ENCODE peak calls at places on chromosomes 13 and 19, in eight cellular contexts. G is cardiac muscle cell, R is AG09309, B is nephron progenitor cell, F is lung, N is ovary, Z is heart right ventricle, P is BE2C. J is an unnamed sample.

GRCh38 chr13:102191951-102192461 is 209.8 kb downstream of the FGF14 start:
- DNase-seq in G (peak; percentile 10), R (no peak), B (no peak), F (no peak), N (no peak), Z (no peak), P (peak; percentile 26), J (no peak)

GRCh38 chr13:96238861-96239260 is 149.0 kb downstream of the HS6ST3 start:
- DNase-seq in G (no peak), R (no peak), B (no peak), F (no peak), N (no peak), Z (no peak), P (no peak), J (no peak)

GRCh38 chr13:113641426-113641825 is 16.6 kb downstream of the ATP4B start:
- DNase-seq in G (no peak), R (no peak), B (no peak), F (no peak), N (no peak), Z (no peak), P (peak; percentile 1), J (no peak)

GRCh38 chr19:55383789-55384575 is at the start of gene TMEM238:
- DNase-seq in G (peak; percentile 75), R (no peak), B (peak; percentile 72), F (peak; percentile 56), N (peak; percentile 59), Z (peak; percentile 39), P (peak; percentile 79), J (peak; percentile 80)

GRCh38 chr13:76677047-76677446 is 209.2 kb downstream of the KCTD12 start:
- DNase-seq in G (peak; percentile 85), R (no peak), B (no peak), F (no peak), N (peak; percentile 33), Z (peak; percentile 75), P (no peak), J (peak; percentile 64)

GRCh38 chr19:34182125-34182524 is 9.8 kb downstream of the LSM14A start:
- DNase-seq in G (no peak), R (no peak), B (no peak), F (no peak), N (no peak), Z (no peak), P (no peak), J (no peak)

GRCh38 chr19:39138221-39139211 is 12.9 kb downstream of the PAK4 start:
- DNase-seq in G (no peak), R (no peak), B (no peak), F (no peak), N (no peak), Z (no peak), P (no peak), J (no peak)

GRCh38 chr19:55640577-55641375 is at the start of gene ZNF580:
- DNase-seq in G (peak; percentile 93), R (no peak), B (peak; percentile 75), F (peak; percentile 63), N (peak; percentile 74), Z (peak; percentile 58), P (peak; percentile 76), J (peak; percentile 86)

DNA sequence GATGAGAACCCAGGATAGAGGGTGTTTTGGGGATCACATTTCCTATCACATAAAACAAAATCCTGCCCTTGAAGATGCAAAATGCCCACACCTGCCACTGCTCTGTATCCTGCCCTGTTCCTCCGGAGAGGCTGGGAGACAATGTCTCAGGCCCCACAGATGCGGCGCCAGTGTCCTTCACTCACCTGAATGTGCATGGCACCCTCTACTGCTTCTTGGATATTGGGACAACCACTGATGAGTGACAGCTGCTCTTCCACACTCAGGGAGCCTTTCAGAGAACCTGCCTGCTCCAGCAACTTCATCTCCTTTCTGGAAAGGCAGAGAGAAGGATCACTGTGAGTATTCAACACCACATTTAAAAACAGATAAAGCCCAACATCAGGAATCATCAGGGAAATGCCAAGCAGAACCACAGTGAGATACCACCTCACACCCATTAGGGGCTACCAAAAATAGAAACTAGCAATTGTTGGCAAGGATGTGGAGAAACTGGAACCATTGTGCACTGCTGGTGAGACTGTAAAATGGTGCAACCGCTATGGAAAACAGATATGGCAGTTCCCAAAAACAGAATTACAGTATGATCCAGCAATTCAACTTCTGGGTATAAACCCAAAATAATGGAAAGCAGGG is 36.4 kb downstream of the CRYL1 start:
- DNase-seq in G (no peak), R (no peak), B (no peak), F (no peak), N (no peak), Z (no peak), P (no peak), J (no peak)
- TF ChIP-seq CTCF in G (no peak), R (peak; percentile 69), B (no peak), F (peak; percentile 39), N (no peak), Z (peak; percentile 58), P (peak; percentile 7), J (peak; percentile 41)

GRCh38 chr19:35977446-35978222 is 17.4 kb upstream of the SDHAF1 start:
- DNase-seq in G (no peak), R (no peak), B (no peak), F (no peak), N (no peak), Z (no peak), P (peak; percentile 75), J (no peak)
- TF ChIP-seq CTCF in G (peak; percentile 6), R (no peak), B (peak; percentile 23), F (no peak), N (no peak), Z (peak; percentile 13), P (peak; percentile 58), J (no peak)

GRCh38 chr13:99436013-99436412 is 65.3 kb upstream of the TM9SF2 start:
- DNase-seq in G (no peak), R (no peak), B (no peak), F (no peak), N (no peak), Z (no peak), P (no peak), J (no peak)

GRCh38 chr13:99432637-99433542 is 68.4 kb upstream of the TM9SF2 start:
- DNase-seq in G (peak; percentile 60), R (no peak), B (peak; percentile 51), F (peak; percentile 62), N (peak; percentile 19), Z (peak; percentile 53), P (no peak), J (peak; percentile 83)

GRCh38 chr13:99435116-99435515 is 66.2 kb upstream of the TM9SF2 start:
- DNase-seq in G (no peak), R (no peak), B (no peak), F (no peak), N (no peak), Z (no peak), P (no peak), J (no peak)

GRCh38 chr13:99433543-99434075 is 67.7 kb upstream of the TM9SF2 start:
- DNase-seq in G (no peak), R (no peak), B (no peak), F (no peak), N (no peak), Z (no peak), P (no peak), J (no peak)

DNA sequence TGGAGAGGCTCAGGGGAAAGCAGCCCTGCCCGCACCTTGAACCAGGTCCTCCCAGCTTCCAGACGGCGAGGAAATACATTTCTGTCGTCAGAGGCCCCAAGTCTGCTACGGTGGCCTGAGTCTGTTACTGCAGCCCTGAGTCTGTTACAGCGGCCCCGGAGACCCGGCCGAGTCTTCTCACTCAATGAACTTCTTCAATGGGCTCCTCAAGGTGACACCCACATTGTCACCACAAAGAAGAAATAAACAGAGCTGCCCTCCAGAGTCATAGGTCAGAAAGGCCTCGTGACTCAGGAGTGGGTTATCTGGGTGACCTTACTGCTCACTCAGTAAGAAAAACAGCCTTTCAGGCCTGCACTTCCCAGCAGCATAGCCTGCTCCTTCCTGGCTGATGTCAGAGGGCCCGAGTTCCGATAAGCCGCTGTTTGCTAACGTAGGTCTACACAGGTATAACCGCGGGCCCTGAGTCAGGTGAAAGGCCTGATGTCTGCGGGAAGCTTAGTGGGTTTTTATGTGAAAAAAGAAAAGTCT is 66.9 kb upstream of the TM9SF2 start:
- DNase-seq in G (no peak), R (no peak), B (no peak), F (no peak), N (no peak), Z (no peak), P (no peak), J (no peak)
- TF ChIP-seq CTCF in G (no peak), R (no peak), B (no peak), F (no peak), N (no peak), Z (no peak), P (no peak), J (no peak)

GRCh38 chr13:47859129-47859528 is 141.9 kb downstream of the SUCLA2 start:
- DNase-seq in G (peak; percentile 15), R (peak; percentile 34), B (no peak), F (no peak), N (no peak), Z (no peak), P (no peak), J (no peak)

GRCh38 chr13:47858042-47858677 is 142.9 kb downstream of the SUCLA2 start:
- DNase-seq in G (no peak), R (no peak), B (no peak), F (no peak), N (no peak), Z (no peak), P (no peak), J (no peak)

GRCh38 chr13:47858678-47859050 is 142.4 kb downstream of the SUCLA2 start:
- DNase-seq in G (peak; percentile 80), R (peak; percentile 75), B (no peak), F (no peak), N (no peak), Z (no peak), P (no peak), J (no peak)

GRCh38 chr13:47865883-47866282 is 135.2 kb downstream of the SUCLA2 start:
- DNase-seq in G (no peak), R (no peak), B (no peak), F (no peak), N (no peak), Z (no peak), P (no peak), J (no peak)

GRCh38 chr13:47862841-47863240 is 138.2 kb downstream of the SUCLA2 start:
- DNase-seq in G (no peak), R (no peak), B (no peak), F (no peak), N (no peak), Z (no peak), P (no peak), J (no peak)
- TF ChIP-seq CTCF in G (no peak), R (no peak), B (no peak), F (no peak), N (no peak), Z (no peak), P (no peak), J (no peak)

J was measured in psoas muscle.